ENCODE peak calls at places on chromosomes 16 and 17, in six cellular contexts. Q is heart right ventricle, C is prostate gland, W is transverse colon, R is sigmoid colon, V is Caco-2. O is an unnamed sample. For H3K4me1, the result is how much of the 10 kb centered on the place peaks cover.

GRCh38 chr16:12245923-12246290 is 269.4 kb downstream of the SNX29 start:
- DNase-seq in Q (no peak), C (no peak), W (no peak), R (no peak), V (no peak), O (peak)

GRCh38 chr17:7328840-7329359 is at the start of gene NEURL4:
- DNase-seq in Q (no peak), C (no peak), W (no peak), R (no peak), V (no peak), O (no peak)

GRCh38 chr17:219696-220095 is 38.2 kb upstream of the DOC2B start:
- DNase-seq in Q (no peak), C (no peak), W (no peak), R (peak), V (peak), O (peak)

GRCh38 chr17:8794636-8795035 is 4.5 kb downstream of the MFSD6L start:
- DNase-seq in Q (no peak), C (no peak), W (no peak), R (no peak), V (no peak), O (peak)

GRCh38 chr16:15650698-15651161 is 685 bp downstream of the NDE1 start:
- DNase-seq in Q (no peak), C (no peak), W (no peak), R (no peak), V (no peak), O (no peak)

GRCh38 chr16:85452364-85453178 is 160.6 kb upstream of the GSE1 start:
- DNase-seq in Q (no peak), C (no peak), W (no peak), R (no peak), V (no peak), O (no peak)

GRCh38 chr17:31446195-31446967 is 54.9 kb downstream of the RAB11FIP4 start:
- DNase-seq in Q (no peak), C (no peak), W (no peak), R (no peak), V (no peak), O (no peak)

GRCh38 chr17:8277317-8277716 is 11.2 kb upstream of the RANGRF start:
- DNase-seq in Q (no peak), C (no peak), W (no peak), R (no peak), V (no peak), O (peak)

GRCh38 chr17:4509923-4510614 is 11.4 kb downstream of the SPNS2 start:
- DNase-seq in Q (peak), C (no peak), W (no peak), R (peak), V (no peak), O (peak)

GRCh38 chr17:4510615-4510941 is 11.9 kb downstream of the SPNS2 start:
- DNase-seq in Q (no peak), C (no peak), W (no peak), R (peak), V (no peak), O (no peak)

GRCh38 chr17:4509402-4509801 is 10.7 kb downstream of the SPNS2 start:
- DNase-seq in Q (no peak), C (no peak), W (no peak), R (peak), V (no peak), O (peak)

GRCh38 chr17:4512156-4513112 is 13.8 kb downstream of the SPNS2 start:
- DNase-seq in Q (no peak), C (no peak), W (no peak), R (peak), V (no peak), O (no peak)

GRCh38 chr17:4511199-4511932 is 12.7 kb downstream of the SPNS2 start:
- DNase-seq in Q (no peak), C (no peak), W (no peak), R (peak), V (no peak), O (no peak)
- H3K4me3 ChIP-seq in Q (no peak), C (no peak), W (no peak), R (no peak), V (no peak), O (no peak)

GRCh38 chr17:33551075-33551474 is 258.0 kb upstream of the ASIC2 start:
- DNase-seq in Q (no peak), C (no peak), W (no peak), R (no peak), V (no peak), O (no peak)
- H3K4me1 ChIP-seq in Q (under half), C (under half), W (under half), R (under half), V (under half), O (under half)

GRCh38 chr16:67934306-67935095 is 2.1 kb downstream of the PSMB10 start:
- DNase-seq in Q (no peak), C (no peak), W (no peak), R (no peak), V (no peak), O (no peak)
- H3K4me3 ChIP-seq in Q (peak), C (no peak), W (no peak), R (peak), V (peak), O (no peak)

GRCh38 chr17:40598928-40599627 is 33.8 kb upstream of the CCR7 start:
- DNase-seq in Q (no peak), C (no peak), W (peak), R (no peak), V (no peak), O (no peak)
- H3K4me1 ChIP-seq in Q (under half), C (under half), W (under half), R (under half), V (under half), O (under half)

GRCh38 chr16:88868974-88869672 is 2.7 kb upstream of the PABPN1L start:
- DNase-seq in Q (no peak), C (no peak), W (no peak), R (no peak), V (no peak), O (no peak)
- H3K4me3 ChIP-seq in Q (no peak), C (no peak), W (no peak), R (no peak), V (no peak), O (no peak)

GRCh38 chr16:27318399-27319256 is 4.9 kb downstream of the IL4R start:
- DNase-seq in Q (peak), C (no peak), W (peak), R (peak), V (no peak), O (no peak)

GRCh38 chr16:27317738-27318398 is 4.1 kb downstream of the IL4R start:
- DNase-seq in Q (no peak), C (no peak), W (no peak), R (peak), V (no peak), O (no peak)

GRCh38 chr16:27321013-27321960 is 7.5 kb downstream of the IL4R start:
- DNase-seq in Q (no peak), C (no peak), W (no peak), R (peak), V (no peak), O (peak)

GRCh38 chr16:27320261-27321012 is 6.7 kb downstream of the IL4R start:
- DNase-seq in Q (no peak), C (no peak), W (no peak), R (peak), V (no peak), O (no peak)

GRCh38 chr16:27319257-27319965 is 5.6 kb downstream of the IL4R start:
- DNase-seq in Q (no peak), C (no peak), W (no peak), R (peak), V (no peak), O (no peak)
- H3K4me1 ChIP-seq in Q (under half), C (under half), W (half or more), R (under half), V (under half), O (half or more)

DNA sequence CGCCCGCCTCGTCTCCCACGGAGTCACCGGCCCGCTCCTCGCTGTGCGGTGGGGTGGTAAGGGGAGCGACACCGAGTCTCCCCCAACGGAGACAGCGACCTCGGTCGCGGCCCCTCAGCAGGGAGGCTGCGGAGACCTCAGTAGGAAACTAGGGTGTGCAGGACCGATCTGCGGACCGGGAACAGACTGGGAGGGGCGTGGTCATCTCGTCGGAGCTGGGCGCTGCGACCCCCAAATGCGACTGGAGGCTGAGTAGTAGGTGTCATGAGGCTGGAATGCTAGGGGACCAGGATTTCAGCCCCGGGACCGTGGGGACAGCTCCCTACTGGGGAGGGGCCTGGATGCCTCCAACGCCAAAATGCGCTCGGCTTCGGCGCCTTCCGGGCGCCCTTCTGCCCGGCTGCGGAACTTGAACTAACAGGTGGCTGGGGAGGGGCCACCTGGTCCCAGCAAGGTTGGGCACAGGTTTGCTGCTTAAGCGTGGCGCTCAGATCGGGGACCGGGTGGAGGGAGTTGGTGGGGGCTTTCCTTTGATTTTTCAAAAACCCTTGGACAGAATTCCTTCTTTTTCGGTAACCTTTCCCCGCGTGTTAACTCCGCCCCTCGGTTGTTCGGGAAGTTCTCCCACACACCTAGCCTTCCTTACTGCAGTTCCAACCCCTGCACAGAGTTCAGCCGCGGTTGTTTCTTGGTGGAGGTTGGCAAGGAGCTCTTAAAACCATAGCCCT is 1.5 kb downstream of the CACNG4 start:
- DNase-seq in Q (no peak), C (no peak), W (no peak), R (no peak), V (no peak), O (peak)
- H3K4me3 ChIP-seq in Q (no peak), C (peak), W (peak), R (peak), V (peak), O (peak)

DNA sequence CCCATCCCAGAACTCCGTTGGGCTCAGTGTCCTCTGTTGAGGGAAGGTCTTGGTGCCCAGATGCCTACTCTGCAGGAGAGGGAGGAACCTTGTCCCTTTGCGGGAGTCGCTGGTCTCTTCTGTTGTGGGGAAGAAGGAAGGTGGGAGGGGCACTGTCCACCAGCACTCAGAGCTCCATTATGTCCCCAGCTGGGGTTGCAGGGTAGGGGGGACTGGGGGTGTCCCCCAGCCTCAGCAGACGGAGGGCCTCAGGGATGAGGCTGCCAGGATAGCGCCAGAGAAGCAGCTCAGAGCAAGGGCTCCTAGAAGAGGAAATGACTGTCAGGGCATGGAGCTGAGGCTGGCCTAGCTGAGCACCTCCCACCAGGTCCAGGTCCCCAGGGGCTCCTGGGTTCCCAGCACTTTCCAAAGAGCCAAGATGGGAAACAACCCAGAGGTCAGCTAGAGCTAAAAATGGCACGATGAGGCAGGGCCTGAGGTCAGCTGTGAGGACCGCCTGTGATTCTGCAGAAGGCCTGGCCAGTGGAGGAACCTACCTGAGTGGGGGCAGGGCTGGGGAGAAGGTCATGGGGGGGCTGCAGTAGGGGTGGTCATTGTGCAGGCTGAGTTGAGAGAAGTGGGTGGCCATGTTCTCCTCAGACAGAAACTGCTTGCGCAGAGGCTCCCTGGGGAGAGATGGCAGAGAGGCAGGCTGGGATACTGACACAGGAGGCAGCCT is 886 bp downstream of the HCFC1R1 start:
- DNase-seq in Q (no peak), C (no peak), W (no peak), R (no peak), V (no peak), O (no peak)
- H3K4me1 ChIP-seq in Q (under half), C (under half), W (half or more), R (under half), V (under half), O (half or more)

GRCh38 chr17:45427181-45427835 is 5.4 kb downstream of the ARHGAP27 start:
- DNase-seq in Q (no peak), C (no peak), W (no peak), R (no peak), V (no peak), O (no peak)

GRCh38 chr17:45429338-45430005 is 3.2 kb downstream of the ARHGAP27 start:
- DNase-seq in Q (no peak), C (no peak), W (no peak), R (no peak), V (no peak), O (peak)

GRCh38 chr17:45426561-45426960 is 6.1 kb downstream of the ARHGAP27 start:
- DNase-seq in Q (no peak), C (no peak), W (no peak), R (no peak), V (no peak), O (no peak)

GRCh38 chr17:45428954-45429337 is 3.7 kb downstream of the ARHGAP27 start:
- DNase-seq in Q (no peak), C (no peak), W (no peak), R (no peak), V (no peak), O (no peak)

DNA sequence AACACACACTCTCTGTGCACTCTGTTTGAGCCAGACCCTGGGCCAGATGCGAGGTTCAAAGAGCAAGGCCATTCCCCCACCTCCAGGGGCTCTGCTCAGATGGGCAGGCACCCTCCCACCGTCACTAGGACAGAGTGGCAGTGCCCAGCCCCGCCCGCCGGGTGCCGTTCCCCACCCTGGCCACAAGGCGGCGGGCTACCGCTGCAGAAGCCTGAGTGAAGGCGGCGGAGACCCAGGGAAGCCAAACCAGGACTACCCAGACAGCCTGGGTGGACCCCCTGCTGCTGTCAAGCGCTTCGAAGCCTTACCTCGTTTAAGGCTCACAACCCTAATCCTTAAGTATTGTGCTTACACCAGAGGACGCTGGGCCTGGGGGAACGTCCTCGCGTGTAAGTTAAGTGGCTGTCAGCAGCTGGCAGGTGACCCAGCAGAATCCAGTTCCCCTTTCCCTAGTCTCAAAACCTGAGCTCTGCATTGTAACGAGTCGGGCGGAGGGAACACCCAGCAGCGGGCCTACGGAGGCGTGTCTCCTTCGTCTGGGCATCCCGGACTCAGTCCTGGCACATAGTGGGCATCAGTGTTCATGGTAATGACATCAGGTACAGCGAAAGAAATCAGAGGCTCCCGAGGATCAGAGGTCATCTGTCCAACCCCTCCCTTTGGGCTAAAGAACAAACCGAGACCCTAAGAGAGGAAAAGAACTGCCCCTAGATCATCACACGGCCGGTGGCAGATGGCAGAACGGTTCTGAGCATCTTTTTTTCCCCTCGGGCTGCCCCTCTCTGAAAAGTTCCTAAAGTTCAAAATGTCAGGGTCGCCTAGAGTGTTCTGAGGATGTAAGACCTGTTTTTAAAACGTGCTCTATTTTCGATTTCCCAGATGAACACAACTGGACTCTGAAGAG is 4.4 kb downstream of the ARHGAP27 start:
- DNase-seq in Q (peak), C (peak), W (peak), R (peak), V (peak), O (peak)
- H3K4me3 ChIP-seq in Q (no peak), C (no peak), W (no peak), R (no peak), V (peak), O (no peak)

GRCh38 chr17:18921912-18922451 is 30.0 kb upstream of the SLC5A10 start:
- DNase-seq in Q (no peak), C (no peak), W (peak), R (peak), V (no peak), O (peak)

GRCh38 chr17:18920911-18921441 is 31.0 kb upstream of the SLC5A10 start:
- DNase-seq in Q (no peak), C (no peak), W (peak), R (no peak), V (no peak), O (no peak)

GRCh38 chr17:18919963-18920362 is 32.0 kb upstream of the SLC5A10 start:
- DNase-seq in Q (no peak), C (no peak), W (peak), R (no peak), V (no peak), O (no peak)

GRCh38 chr17:18925187-18925586 is 26.8 kb upstream of the SLC5A10 start:
- DNase-seq in Q (no peak), C (no peak), W (no peak), R (no peak), V (no peak), O (no peak)

DNA sequence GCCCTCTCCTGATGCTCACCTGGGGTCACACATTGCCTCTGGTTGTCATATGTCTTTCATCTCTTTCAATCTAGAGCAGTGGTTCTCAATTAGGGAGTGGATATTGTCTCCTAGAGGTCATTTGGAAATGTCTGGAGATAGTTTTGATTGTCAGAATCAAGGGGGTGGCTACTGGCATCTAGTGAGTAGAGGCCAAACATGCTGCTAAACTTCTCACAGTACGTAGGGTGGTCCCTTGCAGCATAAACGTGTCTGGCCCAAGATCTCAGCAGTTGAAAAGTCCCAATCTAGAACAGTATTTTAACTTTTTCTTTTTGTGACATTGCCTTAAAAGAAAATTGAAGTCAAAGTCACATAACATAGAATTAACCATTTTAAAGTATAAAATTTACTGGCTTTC is 30.5 kb upstream of the SLC5A10 start:
- DNase-seq in Q (no peak), C (no peak), W (no peak), R (no peak), V (no peak), O (no peak)
- H3K4me1 ChIP-seq in Q (under half), C (under half), W (under half), R (under half), V (under half), O (under half)

O was measured in body of pancreas.